ENCODE peak calls at places on chromosomes 6 and 20, in eight cellular contexts. One of them, this sample, is unnamed.

GRCh38 chr6:62129127-62129526 is 156.9 kb downstream of the KHDRBS2 start:
- DNase-seq in activated B cell treated with CpG ODN at 0.5 μM for 24 hours: no peak
- DNase-seq in stimulated activated CD8-positive, alpha-beta memory T cell treated with anti-CD3 and anti-CD28 coated beads, Interleukin-12 subunit alpha, Interleukin-12 subunit beta, amount 100 ng/mL, for 4 hours: no peak
- DNase-seq in activated CD4-positive, alpha-beta T cell treated with anti-CD3 and anti-CD28 coated beads for 48 hours: no peak
- DNase-seq in substantia nigra: no peak
- DNase-seq in GM06990: no peak
- DNase-seq in astrocyte of the spinal cord: no peak
- DNase-seq in endothelial cell: no peak
- DNase-seq in this sample: no peak

GRCh38 chr6:167565884-167566491 is 241.1 kb downstream of the TTLL2 start:
- DNase-seq in stimulated activated CD8-positive, alpha-beta memory T cell treated with anti-CD3 and anti-CD28 coated beads, Interleukin-12 subunit alpha, Interleukin-12 subunit beta, amount 100 ng/mL, for 4 hours: no peak
- DNase-seq in GM06990: no peak
- DNase-seq in astrocyte of the spinal cord: no peak
- DNase-seq in endothelial cell: no peak
- DNase-seq in substantia nigra: no peak
- DNase-seq in activated CD4-positive, alpha-beta T cell treated with anti-CD3 and anti-CD28 coated beads for 48 hours: no peak
- DNase-seq in activated B cell treated with CpG ODN at 0.5 μM for 24 hours: no peak
- DNase-seq in this sample: no peak

GRCh38 chr6:158818008-158818579 is 1.1 kb downstream of the EZR start:
- DNase-seq in activated CD4-positive, alpha-beta T cell treated with anti-CD3 and anti-CD28 coated beads for 48 hours: peak
- DNase-seq in endothelial cell: peak
- DNase-seq in substantia nigra: peak
- DNase-seq in activated B cell treated with CpG ODN at 0.5 μM for 24 hours: peak
- DNase-seq in astrocyte of the spinal cord: peak
- DNase-seq in stimulated activated CD8-positive, alpha-beta memory T cell treated with anti-CD3 and anti-CD28 coated beads, Interleukin-12 subunit alpha, Interleukin-12 subunit beta, amount 100 ng/mL, for 4 hours: peak
- DNase-seq in GM06990: peak
- DNase-seq in this sample: peak

GRCh38 chr6:106087548-106088325 is 1.6 kb downstream of the PRDM1 start:
- DNase-seq in astrocyte of the spinal cord: peak
- DNase-seq in stimulated activated CD8-positive, alpha-beta memory T cell treated with anti-CD3 and anti-CD28 coated beads, Interleukin-12 subunit alpha, Interleukin-12 subunit beta, amount 100 ng/mL, for 4 hours: no peak
- DNase-seq in endothelial cell: no peak
- DNase-seq in activated CD4-positive, alpha-beta T cell treated with anti-CD3 and anti-CD28 coated beads for 48 hours: no peak
- DNase-seq in activated B cell treated with CpG ODN at 0.5 μM for 24 hours: no peak
- DNase-seq in GM06990: no peak
- DNase-seq in substantia nigra: no peak
- DNase-seq in this sample: peak

GRCh38 chr6:42745083-42745637 is 743 bp downstream of the TBCC start:
- DNase-seq in endothelial cell: peak
- DNase-seq in activated CD4-positive, alpha-beta T cell treated with anti-CD3 and anti-CD28 coated beads for 48 hours: peak
- DNase-seq in substantia nigra: peak
- DNase-seq in stimulated activated CD8-positive, alpha-beta memory T cell treated with anti-CD3 and anti-CD28 coated beads, Interleukin-12 subunit alpha, Interleukin-12 subunit beta, amount 100 ng/mL, for 4 hours: peak
- DNase-seq in astrocyte of the spinal cord: peak
- DNase-seq in activated B cell treated with CpG ODN at 0.5 μM for 24 hours: peak
- DNase-seq in GM06990: peak
- DNase-seq in this sample: peak

GRCh38 chr6:155142902-155143609 is 120.8 kb upstream of the CLDN20 start:
- DNase-seq in GM06990: no peak
- DNase-seq in astrocyte of the spinal cord: peak
- DNase-seq in endothelial cell: no peak
- DNase-seq in stimulated activated CD8-positive, alpha-beta memory T cell treated with anti-CD3 and anti-CD28 coated beads, Interleukin-12 subunit alpha, Interleukin-12 subunit beta, amount 100 ng/mL, for 4 hours: no peak
- DNase-seq in activated CD4-positive, alpha-beta T cell treated with anti-CD3 and anti-CD28 coated beads for 48 hours: no peak
- DNase-seq in substantia nigra: no peak
- DNase-seq in activated B cell treated with CpG ODN at 0.5 μM for 24 hours: no peak
- DNase-seq in this sample: no peak

GRCh38 chr6:167402195-167402686 is 77.4 kb downstream of the TTLL2 start:
- DNase-seq in astrocyte of the spinal cord: no peak
- DNase-seq in stimulated activated CD8-positive, alpha-beta memory T cell treated with anti-CD3 and anti-CD28 coated beads, Interleukin-12 subunit alpha, Interleukin-12 subunit beta, amount 100 ng/mL, for 4 hours: no peak
- DNase-seq in GM06990: no peak
- DNase-seq in endothelial cell: peak
- DNase-seq in activated B cell treated with CpG ODN at 0.5 μM for 24 hours: no peak
- DNase-seq in activated CD4-positive, alpha-beta T cell treated with anti-CD3 and anti-CD28 coated beads for 48 hours: no peak
- DNase-seq in substantia nigra: no peak
- DNase-seq in this sample: no peak

GRCh38 chr6:135520781-135521180 is 23.2 kb upstream of the AHI1 start:
- DNase-seq in activated CD4-positive, alpha-beta T cell treated with anti-CD3 and anti-CD28 coated beads for 48 hours: no peak
- DNase-seq in substantia nigra: no peak
- DNase-seq in activated B cell treated with CpG ODN at 0.5 μM for 24 hours: no peak
- DNase-seq in GM06990: no peak
- DNase-seq in stimulated activated CD8-positive, alpha-beta memory T cell treated with anti-CD3 and anti-CD28 coated beads, Interleukin-12 subunit alpha, Interleukin-12 subunit beta, amount 100 ng/mL, for 4 hours: no peak
- DNase-seq in astrocyte of the spinal cord: no peak
- DNase-seq in endothelial cell: no peak
- DNase-seq in this sample: peak

GRCh38 chr6:75800708-75801505 is 51.9 kb downstream of the MYO6 start:
- DNase-seq in GM06990: no peak
- DNase-seq in endothelial cell: no peak
- DNase-seq in activated B cell treated with CpG ODN at 0.5 μM for 24 hours: no peak
- DNase-seq in substantia nigra: no peak
- DNase-seq in activated CD4-positive, alpha-beta T cell treated with anti-CD3 and anti-CD28 coated beads for 48 hours: no peak
- DNase-seq in stimulated activated CD8-positive, alpha-beta memory T cell treated with anti-CD3 and anti-CD28 coated beads, Interleukin-12 subunit alpha, Interleukin-12 subunit beta, amount 100 ng/mL, for 4 hours: no peak
- DNase-seq in astrocyte of the spinal cord: no peak
- DNase-seq in this sample: no peak

GRCh38 chr6:106825156-106825555 is 149.4 kb downstream of the CD24 start:
- DNase-seq in astrocyte of the spinal cord: no peak
- DNase-seq in GM06990: no peak
- DNase-seq in activated B cell treated with CpG ODN at 0.5 μM for 24 hours: no peak
- DNase-seq in endothelial cell: no peak
- DNase-seq in substantia nigra: no peak
- DNase-seq in activated CD4-positive, alpha-beta T cell treated with anti-CD3 and anti-CD28 coated beads for 48 hours: no peak
- DNase-seq in stimulated activated CD8-positive, alpha-beta memory T cell treated with anti-CD3 and anti-CD28 coated beads, Interleukin-12 subunit alpha, Interleukin-12 subunit beta, amount 100 ng/mL, for 4 hours: no peak
- DNase-seq in this sample: peak

GRCh38 chr20:9338101-9338500 is 176.3 kb upstream of the LAMP5 start:
- DNase-seq in substantia nigra: no peak
- DNase-seq in stimulated activated CD8-positive, alpha-beta memory T cell treated with anti-CD3 and anti-CD28 coated beads, Interleukin-12 subunit alpha, Interleukin-12 subunit beta, amount 100 ng/mL, for 4 hours: no peak
- DNase-seq in GM06990: no peak
- DNase-seq in endothelial cell: no peak
- DNase-seq in activated CD4-positive, alpha-beta T cell treated with anti-CD3 and anti-CD28 coated beads for 48 hours: no peak
- DNase-seq in activated B cell treated with CpG ODN at 0.5 μM for 24 hours: no peak
- DNase-seq in astrocyte of the spinal cord: no peak
- DNase-seq in this sample: no peak

GRCh38 chr6:34587325-34587724 is 31.2 kb upstream of the SPDEF start:
- DNase-seq in GM06990: no peak
- DNase-seq in stimulated activated CD8-positive, alpha-beta memory T cell treated with anti-CD3 and anti-CD28 coated beads, Interleukin-12 subunit alpha, Interleukin-12 subunit beta, amount 100 ng/mL, for 4 hours: no peak
- DNase-seq in endothelial cell: no peak
- DNase-seq in activated CD4-positive, alpha-beta T cell treated with anti-CD3 and anti-CD28 coated beads for 48 hours: no peak
- DNase-seq in astrocyte of the spinal cord: no peak
- DNase-seq in substantia nigra: no peak
- DNase-seq in activated B cell treated with CpG ODN at 0.5 μM for 24 hours: no peak
- DNase-seq in this sample: no peak

GRCh38 chr20:51542033-51542893 is at the start of gene NFATC2:
- DNase-seq in activated B cell treated with CpG ODN at 0.5 μM for 24 hours: peak
- DNase-seq in astrocyte of the spinal cord: no peak
- DNase-seq in activated CD4-positive, alpha-beta T cell treated with anti-CD3 and anti-CD28 coated beads for 48 hours: peak
- DNase-seq in endothelial cell: peak
- DNase-seq in substantia nigra: peak
- DNase-seq in stimulated activated CD8-positive, alpha-beta memory T cell treated with anti-CD3 and anti-CD28 coated beads, Interleukin-12 subunit alpha, Interleukin-12 subunit beta, amount 100 ng/mL, for 4 hours: peak
- DNase-seq in GM06990: peak
- DNase-seq in this sample: no peak

GRCh38 chr20:52416959-52417358 is 225.4 kb upstream of the ZFP64 start:
- DNase-seq in GM06990: no peak
- DNase-seq in activated B cell treated with CpG ODN at 0.5 μM for 24 hours: no peak
- DNase-seq in substantia nigra: no peak
- DNase-seq in activated CD4-positive, alpha-beta T cell treated with anti-CD3 and anti-CD28 coated beads for 48 hours: no peak
- DNase-seq in endothelial cell: no peak
- DNase-seq in stimulated activated CD8-positive, alpha-beta memory T cell treated with anti-CD3 and anti-CD28 coated beads, Interleukin-12 subunit alpha, Interleukin-12 subunit beta, amount 100 ng/mL, for 4 hours: no peak
- DNase-seq in astrocyte of the spinal cord: no peak
- DNase-seq in this sample: no peak

GRCh38 chr6:326896-327537 is 34.7 kb downstream of the DUSP22 start:
- DNase-seq in astrocyte of the spinal cord: no peak
- DNase-seq in activated B cell treated with CpG ODN at 0.5 μM for 24 hours: peak
- DNase-seq in substantia nigra: no peak
- DNase-seq in stimulated activated CD8-positive, alpha-beta memory T cell treated with anti-CD3 and anti-CD28 coated beads, Interleukin-12 subunit alpha, Interleukin-12 subunit beta, amount 100 ng/mL, for 4 hours: no peak
- DNase-seq in GM06990: no peak
- DNase-seq in activated CD4-positive, alpha-beta T cell treated with anti-CD3 and anti-CD28 coated beads for 48 hours: no peak
- DNase-seq in endothelial cell: no peak
- DNase-seq in this sample: no peak

GRCh38 chr6:107209406-107209939 is 94.2 kb upstream of the BEND3 start:
- DNase-seq in endothelial cell: no peak
- DNase-seq in activated CD4-positive, alpha-beta T cell treated with anti-CD3 and anti-CD28 coated beads for 48 hours: no peak
- DNase-seq in astrocyte of the spinal cord: no peak
- DNase-seq in activated B cell treated with CpG ODN at 0.5 μM for 24 hours: no peak
- DNase-seq in stimulated activated CD8-positive, alpha-beta memory T cell treated with anti-CD3 and anti-CD28 coated beads, Interleukin-12 subunit alpha, Interleukin-12 subunit beta, amount 100 ng/mL, for 4 hours: no peak
- DNase-seq in GM06990: no peak
- DNase-seq in substantia nigra: no peak
- DNase-seq in this sample: no peak

GRCh38 chr6:148265058-148265457 is 77.6 kb upstream of the SASH1 start:
- DNase-seq in stimulated activated CD8-positive, alpha-beta memory T cell treated with anti-CD3 and anti-CD28 coated beads, Interleukin-12 subunit alpha, Interleukin-12 subunit beta, amount 100 ng/mL, for 4 hours: no peak
- DNase-seq in astrocyte of the spinal cord: no peak
- DNase-seq in substantia nigra: no peak
- DNase-seq in activated CD4-positive, alpha-beta T cell treated with anti-CD3 and anti-CD28 coated beads for 48 hours: no peak
- DNase-seq in activated B cell treated with CpG ODN at 0.5 μM for 24 hours: no peak
- DNase-seq in endothelial cell: no peak
- DNase-seq in GM06990: no peak
- DNase-seq in this sample: no peak

GRCh38 chr6:89596484-89596883 is 42.1 kb downstream of the LYRM2 start:
- DNase-seq in astrocyte of the spinal cord: no peak
- DNase-seq in stimulated activated CD8-positive, alpha-beta memory T cell treated with anti-CD3 and anti-CD28 coated beads, Interleukin-12 subunit alpha, Interleukin-12 subunit beta, amount 100 ng/mL, for 4 hours: no peak
- DNase-seq in endothelial cell: no peak
- DNase-seq in activated CD4-positive, alpha-beta T cell treated with anti-CD3 and anti-CD28 coated beads for 48 hours: peak
- DNase-seq in GM06990: no peak
- DNase-seq in activated B cell treated with CpG ODN at 0.5 μM for 24 hours: no peak
- DNase-seq in substantia nigra: no peak
- DNase-seq in this sample: no peak

GRCh38 chr20:57616143-57616951 is 3.9 kb downstream of the ZBP1 start:
- DNase-seq in astrocyte of the spinal cord: no peak
- DNase-seq in stimulated activated CD8-positive, alpha-beta memory T cell treated with anti-CD3 and anti-CD28 coated beads, Interleukin-12 subunit alpha, Interleukin-12 subunit beta, amount 100 ng/mL, for 4 hours: no peak
- DNase-seq in endothelial cell: no peak
- DNase-seq in GM06990: no peak
- DNase-seq in activated CD4-positive, alpha-beta T cell treated with anti-CD3 and anti-CD28 coated beads for 48 hours: no peak
- DNase-seq in substantia nigra: no peak
- DNase-seq in activated B cell treated with CpG ODN at 0.5 μM for 24 hours: no peak
- DNase-seq in this sample: no peak

GRCh38 chr6:118939683-118940082 is 4.7 kb upstream of the MCM9 start:
- DNase-seq in stimulated activated CD8-positive, alpha-beta memory T cell treated with anti-CD3 and anti-CD28 coated beads, Interleukin-12 subunit alpha, Interleukin-12 subunit beta, amount 100 ng/mL, for 4 hours: no peak
- DNase-seq in substantia nigra: peak
- DNase-seq in astrocyte of the spinal cord: no peak
- DNase-seq in GM06990: no peak
- DNase-seq in activated CD4-positive, alpha-beta T cell treated with anti-CD3 and anti-CD28 coated beads for 48 hours: no peak
- DNase-seq in endothelial cell: no peak
- DNase-seq in activated B cell treated with CpG ODN at 0.5 μM for 24 hours: no peak
- DNase-seq in this sample: no peak

GRCh38 chr6:109236140-109237081 is 141.1 kb downstream of the CEP57L1 start:
- DNase-seq in activated CD4-positive, alpha-beta T cell treated with anti-CD3 and anti-CD28 coated beads for 48 hours: peak
- DNase-seq in activated B cell treated with CpG ODN at 0.5 μM for 24 hours: peak
- DNase-seq in astrocyte of the spinal cord: no peak
- DNase-seq in GM06990: no peak
- DNase-seq in endothelial cell: peak
- DNase-seq in substantia nigra: peak
- DNase-seq in stimulated activated CD8-positive, alpha-beta memory T cell treated with anti-CD3 and anti-CD28 coated beads, Interleukin-12 subunit alpha, Interleukin-12 subunit beta, amount 100 ng/mL, for 4 hours: no peak
- DNase-seq in this sample: peak

GRCh38 chr6:82331031-82331773 is 32.4 kb upstream of the TPBG start:
- DNase-seq in stimulated activated CD8-positive, alpha-beta memory T cell treated with anti-CD3 and anti-CD28 coated beads, Interleukin-12 subunit alpha, Interleukin-12 subunit beta, amount 100 ng/mL, for 4 hours: no peak
- DNase-seq in activated B cell treated with CpG ODN at 0.5 μM for 24 hours: no peak
- DNase-seq in astrocyte of the spinal cord: peak
- DNase-seq in GM06990: no peak
- DNase-seq in endothelial cell: no peak
- DNase-seq in substantia nigra: no peak
- DNase-seq in activated CD4-positive, alpha-beta T cell treated with anti-CD3 and anti-CD28 coated beads for 48 hours: no peak
- DNase-seq in this sample: peak

GRCh38 chr20:38926934-38927616 is 858 bp downstream of the FAM83D start:
- DNase-seq in GM06990: no peak
- DNase-seq in endothelial cell: no peak
- DNase-seq in substantia nigra: no peak
- DNase-seq in stimulated activated CD8-positive, alpha-beta memory T cell treated with anti-CD3 and anti-CD28 coated beads, Interleukin-12 subunit alpha, Interleukin-12 subunit beta, amount 100 ng/mL, for 4 hours: no peak
- DNase-seq in activated B cell treated with CpG ODN at 0.5 μM for 24 hours: no peak
- DNase-seq in activated CD4-positive, alpha-beta T cell treated with anti-CD3 and anti-CD28 coated beads for 48 hours: no peak
- DNase-seq in astrocyte of the spinal cord: peak
- DNase-seq in this sample: peak

GRCh38 chr20:42484335-42484734 is 705.4 kb downstream of the PTPRT start:
- DNase-seq in astrocyte of the spinal cord: no peak
- DNase-seq in activated B cell treated with CpG ODN at 0.5 μM for 24 hours: no peak
- DNase-seq in stimulated activated CD8-positive, alpha-beta memory T cell treated with anti-CD3 and anti-CD28 coated beads, Interleukin-12 subunit alpha, Interleukin-12 subunit beta, amount 100 ng/mL, for 4 hours: no peak
- DNase-seq in activated CD4-positive, alpha-beta T cell treated with anti-CD3 and anti-CD28 coated beads for 48 hours: no peak
- DNase-seq in GM06990: no peak
- DNase-seq in endothelial cell: no peak
- DNase-seq in substantia nigra: no peak
- DNase-seq in this sample: peak

GRCh38 chr6:42967228-42967627 is 6.7 kb downstream of the GNMT start:
- DNase-seq in activated CD4-positive, alpha-beta T cell treated with anti-CD3 and anti-CD28 coated beads for 48 hours: no peak
- DNase-seq in stimulated activated CD8-positive, alpha-beta memory T cell treated with anti-CD3 and anti-CD28 coated beads, Interleukin-12 subunit alpha, Interleukin-12 subunit beta, amount 100 ng/mL, for 4 hours: no peak
- DNase-seq in substantia nigra: no peak
- DNase-seq in endothelial cell: no peak
- DNase-seq in activated B cell treated with CpG ODN at 0.5 μM for 24 hours: no peak
- DNase-seq in astrocyte of the spinal cord: no peak
- DNase-seq in GM06990: no peak
- DNase-seq in this sample: no peak